ENCODE peak calls at places on chromosomes 6 and 20, in four cellular contexts. One of them, this sample, is unnamed.

GRCh38 chr20:38286586-38287502 is 17.1 kb upstream of the BPI start:
- DNase-seq in Peyer's patch: no peak
- DNase-seq in endothelial cell of umbilical vein: no peak
- DNase-seq in transverse colon: no peak
- DNase-seq in this sample: no peak

GRCh38 chr20:57622579-57623381 is 2.6 kb upstream of the ZBP1 start:
- DNase-seq in endothelial cell of umbilical vein: peak
- DNase-seq in transverse colon: peak
- DNase-seq in Peyer's patch: peak
- DNase-seq in this sample: peak

GRCh38 chr6:41705996-41706835 is 29.2 kb downstream of the TFEB start:
- DNase-seq in transverse colon: peak
- DNase-seq in endothelial cell of umbilical vein: peak
- DNase-seq in Peyer's patch: peak
- DNase-seq in this sample: peak

GRCh38 chr6:28542440-28543293 is 17.0 kb downstream of the GPX5 start:
- DNase-seq in Peyer's patch: peak
- DNase-seq in endothelial cell of umbilical vein: peak
- DNase-seq in transverse colon: peak
- DNase-seq in this sample: peak

GRCh38 chr6:24981385-24981758 is 45.6 kb upstream of the RIPOR2 start:
- DNase-seq in Peyer's patch: no peak
- DNase-seq in endothelial cell of umbilical vein: peak
- DNase-seq in transverse colon: no peak
- DNase-seq in this sample: no peak

GRCh38 chr6:132130530-132131298 is 179.5 kb upstream of the CCN2 start:
- DNase-seq in Peyer's patch: peak
- DNase-seq in endothelial cell of umbilical vein: peak
- DNase-seq in transverse colon: peak
- DNase-seq in this sample: peak

GRCh38 chr20:57795347-57795697 is 85.5 kb upstream of the PMEPA1 start:
- DNase-seq in endothelial cell of umbilical vein: no peak
- DNase-seq in Peyer's patch: no peak
- DNase-seq in transverse colon: no peak
- DNase-seq in this sample: no peak

GRCh38 chr20:46215913-46216707 is 92.2 kb downstream of the CDH22 start:
- DNase-seq in Peyer's patch: no peak
- DNase-seq in transverse colon: no peak
- DNase-seq in endothelial cell of umbilical vein: peak
- DNase-seq in this sample: peak

GRCh38 chr6:139327038-139327437 is 35.2 kb upstream of the TXLNB start:
- DNase-seq in Peyer's patch: no peak
- DNase-seq in transverse colon: no peak
- DNase-seq in endothelial cell of umbilical vein: no peak
- DNase-seq in this sample: no peak

GRCh38 chr20:60068509-60068908 is 110.3 kb downstream of the CDH26 start:
- DNase-seq in transverse colon: no peak
- DNase-seq in endothelial cell of umbilical vein: no peak
- DNase-seq in Peyer's patch: no peak
- DNase-seq in this sample: no peak

GRCh38 chr6:52161689-52162438 is 24.3 kb upstream of the IL17A start:
- DNase-seq in transverse colon: no peak
- DNase-seq in endothelial cell of umbilical vein: no peak
- DNase-seq in Peyer's patch: no peak
- DNase-seq in this sample: no peak

GRCh38 chr20:5947276-5947675 is 3.1 kb downstream of the TRMT6 start:
- DNase-seq in endothelial cell of umbilical vein: no peak
- DNase-seq in Peyer's patch: no peak
- DNase-seq in transverse colon: no peak
- DNase-seq in this sample: no peak

GRCh38 chr20:5945963-5946362 is 4.4 kb downstream of the TRMT6 start:
- DNase-seq in transverse colon: no peak
- DNase-seq in Peyer's patch: no peak
- DNase-seq in endothelial cell of umbilical vein: peak
- DNase-seq in this sample: no peak

GRCh38 chr20:5949943-5950270 is 426 bp downstream of the TRMT6 start:
- DNase-seq in transverse colon: no peak
- DNase-seq in endothelial cell of umbilical vein: no peak
- DNase-seq in Peyer's patch: no peak
- DNase-seq in this sample: no peak

GRCh38 chr20:5950271-5951031 is at the start of the genes MCM8 and TRMT6:
- DNase-seq in transverse colon: peak
- DNase-seq in endothelial cell of umbilical vein: peak
- DNase-seq in Peyer's patch: peak
- DNase-seq in this sample: peak
- TF ChIP-seq POLR2A in transverse colon: peak
- TF ChIP-seq POLR2A in endothelial cell of umbilical vein: peak
- TF ChIP-seq POLR2A in Peyer's patch: peak
- TF ChIP-seq POLR2A in this sample: no peak

DNA sequence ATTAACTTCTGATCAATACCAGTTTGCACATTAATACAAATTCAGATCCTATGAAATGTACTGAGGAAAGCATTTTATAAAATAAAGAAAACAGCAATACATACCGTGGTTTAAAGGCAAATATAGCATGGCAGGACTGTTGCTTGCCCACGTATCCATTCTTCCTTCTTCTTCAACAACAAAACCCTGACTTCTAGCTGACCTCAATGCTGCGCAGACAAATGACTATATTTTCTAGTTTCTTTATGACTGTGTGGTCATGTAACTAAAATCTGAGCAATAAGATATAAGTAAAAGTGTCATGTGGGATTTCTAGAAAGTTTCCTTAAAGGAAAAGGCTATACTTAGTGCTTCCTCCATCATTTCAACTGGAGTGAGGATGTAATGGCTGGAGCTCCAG is 85.0 kb downstream of the CDC40 start:
- DNase-seq in transverse colon: no peak
- DNase-seq in endothelial cell of umbilical vein: no peak
- DNase-seq in Peyer's patch: no peak
- DNase-seq in this sample: no peak
- TF ChIP-seq POLR2A in transverse colon: no peak
- TF ChIP-seq POLR2A in endothelial cell of umbilical vein: no peak
- TF ChIP-seq POLR2A in Peyer's patch: no peak
- TF ChIP-seq POLR2A in this sample: no peak

GRCh38 chr20:49471397-49471796 is 11.1 kb downstream of the KCNB1 start:
- DNase-seq in Peyer's patch: no peak
- DNase-seq in endothelial cell of umbilical vein: no peak
- DNase-seq in transverse colon: no peak
- DNase-seq in this sample: no peak
- TF ChIP-seq POLR2A in Peyer's patch: no peak
- TF ChIP-seq POLR2A in endothelial cell of umbilical vein: no peak
- TF ChIP-seq POLR2A in transverse colon: no peak
- TF ChIP-seq POLR2A in this sample: no peak

GRCh38 chr6:111680013-111680712 is 74.5 kb upstream of the TRAF3IP2 start:
- DNase-seq in Peyer's patch: peak
- DNase-seq in endothelial cell of umbilical vein: no peak
- DNase-seq in transverse colon: no peak
- DNase-seq in this sample: no peak
- TF ChIP-seq POLR2A in Peyer's patch: no peak
- TF ChIP-seq POLR2A in endothelial cell of umbilical vein: no peak
- TF ChIP-seq POLR2A in transverse colon: no peak
- TF ChIP-seq POLR2A in this sample: no peak

GRCh38 chr6:117602151-117602898 is at the start of gene GOPC:
- DNase-seq in Peyer's patch: peak
- DNase-seq in transverse colon: peak
- DNase-seq in endothelial cell of umbilical vein: peak
- DNase-seq in this sample: peak
- TF ChIP-seq POLR2A in Peyer's patch: peak
- TF ChIP-seq POLR2A in transverse colon: peak
- TF ChIP-seq POLR2A in endothelial cell of umbilical vein: peak
- TF ChIP-seq POLR2A in this sample: peak

GRCh38 chr6:106739387-106739786 is 110.0 kb downstream of the QRSL1 start:
- DNase-seq in endothelial cell of umbilical vein: no peak
- DNase-seq in transverse colon: no peak
- DNase-seq in Peyer's patch: no peak
- DNase-seq in this sample: peak
- TF ChIP-seq POLR2A in endothelial cell of umbilical vein: no peak
- TF ChIP-seq POLR2A in transverse colon: no peak
- TF ChIP-seq POLR2A in Peyer's patch: no peak
- TF ChIP-seq POLR2A in this sample: no peak

GRCh38 chr6:31652925-31653724 is 664 bp upstream of the BAG6 start:
- DNase-seq in endothelial cell of umbilical vein: no peak
- DNase-seq in Peyer's patch: peak
- DNase-seq in transverse colon: peak
- DNase-seq in this sample: peak
- TF ChIP-seq POLR2A in endothelial cell of umbilical vein: no peak
- TF ChIP-seq POLR2A in Peyer's patch: peak
- TF ChIP-seq POLR2A in transverse colon: peak
- TF ChIP-seq POLR2A in this sample: peak

GRCh38 chr6:128508588-128509296 is 11.7 kb downstream of the PTPRK start:
- DNase-seq in transverse colon: no peak
- DNase-seq in endothelial cell of umbilical vein: peak
- DNase-seq in Peyer's patch: peak
- DNase-seq in this sample: no peak

GRCh38 chr6:128504003-128504654 is 16.3 kb downstream of the PTPRK start:
- DNase-seq in transverse colon: no peak
- DNase-seq in endothelial cell of umbilical vein: no peak
- DNase-seq in Peyer's patch: no peak
- DNase-seq in this sample: no peak

GRCh38 chr6:128505603-128506002 is 14.8 kb downstream of the PTPRK start:
- DNase-seq in Peyer's patch: no peak
- DNase-seq in endothelial cell of umbilical vein: no peak
- DNase-seq in transverse colon: no peak
- DNase-seq in this sample: no peak

GRCh38 chr6:128509709-128510108 is 10.7 kb downstream of the PTPRK start:
- DNase-seq in Peyer's patch: no peak
- DNase-seq in transverse colon: no peak
- DNase-seq in endothelial cell of umbilical vein: peak
- DNase-seq in this sample: no peak

DNA sequence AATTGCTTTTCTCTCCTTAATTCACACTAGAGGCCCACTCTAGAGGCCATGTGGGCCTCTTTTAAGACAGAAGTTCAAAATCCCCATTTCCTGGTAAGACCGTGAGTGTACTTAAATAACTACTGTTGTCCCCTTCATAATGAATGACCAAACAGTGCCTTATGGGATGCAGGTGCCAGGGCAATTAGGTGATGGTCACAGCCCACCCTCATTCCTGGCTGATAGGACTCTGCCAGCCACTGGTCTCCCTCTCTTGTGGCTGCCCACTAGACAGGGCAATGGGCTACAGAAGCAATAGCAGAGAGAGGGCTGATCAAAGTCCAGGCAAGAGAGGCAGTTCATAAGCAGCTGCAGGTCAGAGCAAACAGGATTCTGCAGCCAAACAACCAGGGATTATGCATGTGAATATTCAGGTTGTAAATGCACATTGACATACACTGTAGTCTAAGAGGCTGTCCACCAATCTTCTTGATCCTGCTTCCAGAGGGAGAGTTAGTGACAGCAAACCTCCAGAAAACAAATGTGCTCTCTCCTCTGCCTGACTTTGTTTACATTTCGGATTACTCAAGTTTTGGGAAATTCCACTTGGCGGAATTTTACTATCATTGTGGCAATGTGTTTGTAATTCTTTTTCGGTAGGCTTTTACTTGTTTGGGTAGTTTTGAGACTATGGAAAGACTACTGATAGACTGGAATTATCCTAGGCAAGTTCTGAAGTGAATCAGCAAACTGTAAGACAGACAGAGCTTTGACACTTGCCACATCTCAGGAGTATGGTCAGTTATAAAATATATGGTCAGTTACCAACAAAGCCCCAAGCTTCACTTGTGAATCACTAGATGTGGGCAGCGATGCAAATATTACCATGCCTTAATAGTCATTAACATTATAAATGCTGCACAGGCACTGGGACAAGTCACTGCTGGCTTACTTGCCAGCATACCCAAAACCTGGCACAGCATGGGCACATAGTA is 12.8 kb downstream of the PTPRK start:
- DNase-seq in Peyer's patch: peak
- DNase-seq in endothelial cell of umbilical vein: peak
- DNase-seq in transverse colon: peak
- DNase-seq in this sample: no peak
- TF ChIP-seq POLR2A in Peyer's patch: peak
- TF ChIP-seq POLR2A in endothelial cell of umbilical vein: no peak
- TF ChIP-seq POLR2A in transverse colon: peak
- TF ChIP-seq POLR2A in this sample: no peak

DNA sequence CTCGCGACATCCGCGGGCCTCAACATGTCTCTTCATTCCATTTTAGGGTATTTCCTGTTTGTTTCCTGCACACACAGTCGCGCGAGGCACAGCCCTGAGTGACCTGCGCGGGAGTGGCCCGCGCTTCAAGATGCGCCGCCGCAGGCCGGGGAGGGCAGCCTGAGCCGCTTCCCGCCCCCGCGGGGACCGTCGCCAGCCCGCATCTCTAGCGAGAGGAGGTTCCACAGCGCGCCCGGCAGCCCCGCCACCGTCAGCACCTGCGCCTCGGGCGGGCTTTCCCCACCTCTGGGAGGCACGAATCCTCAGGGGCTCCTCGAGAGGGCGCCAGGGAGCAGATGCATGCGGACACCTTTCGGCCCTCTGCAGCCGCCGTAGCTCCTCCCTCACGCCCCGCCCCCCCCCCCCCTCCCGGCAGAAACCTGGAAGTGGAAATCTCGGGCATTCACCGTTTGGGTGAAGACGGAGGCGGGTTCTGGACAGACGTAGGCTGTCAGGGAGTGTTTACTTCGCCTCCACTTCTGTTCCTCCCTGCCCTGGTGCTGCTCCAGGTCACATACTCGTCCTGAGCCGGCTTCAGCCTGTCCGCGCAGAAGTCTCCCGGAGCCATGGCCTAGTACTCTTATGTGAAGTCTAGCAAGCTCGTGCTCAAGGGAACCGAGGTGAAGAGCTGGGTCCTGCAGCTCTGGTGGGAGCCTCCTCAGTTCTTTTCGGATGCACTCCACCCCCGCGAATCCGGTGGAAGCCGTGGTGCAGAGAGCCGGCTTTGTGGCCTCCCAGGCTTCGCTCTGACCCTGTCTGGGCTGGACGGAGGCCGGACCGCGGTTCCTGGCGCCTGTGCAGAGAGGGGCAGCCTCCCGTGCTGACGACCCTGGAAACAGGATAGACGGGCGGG is 880.5 kb upstream of the DEFB115 start:
- DNase-seq in transverse colon: peak
- DNase-seq in endothelial cell of umbilical vein: peak
- DNase-seq in Peyer's patch: peak
- DNase-seq in this sample: peak
- TF ChIP-seq POLR2A in transverse colon: peak
- TF ChIP-seq POLR2A in endothelial cell of umbilical vein: peak
- TF ChIP-seq POLR2A in Peyer's patch: peak
- TF ChIP-seq POLR2A in this sample: no peak

This sample was measured in adrenal gland.